ENCODE peak calls at places on chromosome 21, in six cellular contexts. T is body of pancreas, R is transverse colon, Q is ovary, J is tibial nerve, P is lower leg skin. X is an unnamed sample.

GRCh38 chr21:39726133-39726532 is 18.9 kb upstream of the IGSF5 start:
- DNase-seq in T (no peak), R (no peak), Q (no peak), J (no peak), P (no peak), X (no peak)

GRCh38 chr21:28601708-28602107 is 391.0 kb downstream of the LTN1 start:
- DNase-seq in T (no peak), R (no peak), Q (no peak), J (no peak), P (no peak), X (no peak)

GRCh38 chr21:27807596-27807995 is 840.7 kb upstream of the ADAMTS5 start:
- DNase-seq in T (no peak), R (no peak), Q (no peak), J (no peak), P (no peak), X (no peak)

GRCh38 chr21:46637952-46638746 is 2.7 kb downstream of the PRMT2 start:
- DNase-seq in T (no peak), R (no peak), Q (no peak), J (no peak), P (no peak), X (no peak)

GRCh38 chr21:34996304-34997081 is 52.6 kb downstream of the RUNX1 start:
- DNase-seq in T (no peak), R (no peak), Q (no peak), J (peak), P (peak), X (no peak)

GRCh38 chr21:15293251-15293650 is 228.5 kb upstream of the NRIP1 start:
- DNase-seq in T (no peak), R (no peak), Q (no peak), J (no peak), P (no peak), X (no peak)

GRCh38 chr21:34818663-34819158 is 149.9 kb downstream of the CLIC6 start:
- DNase-seq in T (no peak), R (no peak), Q (no peak), J (no peak), P (no peak), X (no peak)

GRCh38 chr21:45947716-45948255 is 33.8 kb upstream of the COL6A1 start:
- DNase-seq in T (no peak), R (no peak), Q (no peak), J (no peak), P (no peak), X (no peak)

GRCh38 chr21:28091500-28091899 is 901.2 kb downstream of the LTN1 start:
- DNase-seq in T (no peak), R (no peak), Q (no peak), J (no peak), P (no peak), X (no peak)

GRCh38 chr21:35178812-35179211 is 129.7 kb upstream of the RUNX1 start:
- DNase-seq in T (no peak), R (no peak), Q (no peak), J (no peak), P (no peak), X (no peak)

GRCh38 chr21:46454634-46455390 is 3.9 kb upstream of the DIP2A start:
- DNase-seq in T (no peak), R (no peak), Q (no peak), J (no peak), P (no peak), X (no peak)

GRCh38 chr21:31630062-31630711 is 29.3 kb upstream of the SOD1 start:
- DNase-seq in T (peak), R (no peak), Q (no peak), J (peak), P (peak), X (peak)

GRCh38 chr21:28426545-28426944 is 566.1 kb downstream of the LTN1 start:
- DNase-seq in T (no peak), R (no peak), Q (no peak), J (no peak), P (no peak), X (no peak)

GRCh38 chr21:34582506-34583150 is 32.3 kb downstream of the RCAN1 start:
- DNase-seq in T (no peak), R (no peak), Q (no peak), J (no peak), P (no peak), X (no peak)

GRCh38 chr21:15277498-15277897 is 212.7 kb upstream of the NRIP1 start:
- DNase-seq in T (no peak), R (no peak), Q (no peak), J (no peak), P (no peak), X (no peak)

GRCh38 chr21:26110703-26111102 is 59.9 kb downstream of the APP start:
- DNase-seq in T (no peak), R (no peak), Q (no peak), J (no peak), P (no peak), X (no peak)

GRCh38 chr21:25938673-25939395 is 204.1 kb downstream of the GABPA start:
- DNase-seq in T (peak), R (no peak), Q (no peak), J (no peak), P (no peak), X (no peak)

GRCh38 chr21:38989745-38990423 is 184.2 kb downstream of the ETS2 start:
- DNase-seq in T (peak), R (no peak), Q (peak), J (no peak), P (no peak), X (peak)

GRCh38 chr21:14438204-14438603 is 55.3 kb upstream of the HSPA13 start:
- DNase-seq in T (no peak), R (no peak), Q (no peak), J (no peak), P (no peak), X (no peak)

GRCh38 chr21:24023402-24023801 is 1583.9 kb downstream of the MRPL39 start:
- DNase-seq in T (no peak), R (no peak), Q (no peak), J (no peak), P (no peak), X (no peak)

GRCh38 chr21:40901690-40902089 is 54.7 kb upstream of the DSCAM start:
- DNase-seq in T (peak), R (no peak), Q (no peak), J (no peak), P (no peak), X (no peak)

DNA sequence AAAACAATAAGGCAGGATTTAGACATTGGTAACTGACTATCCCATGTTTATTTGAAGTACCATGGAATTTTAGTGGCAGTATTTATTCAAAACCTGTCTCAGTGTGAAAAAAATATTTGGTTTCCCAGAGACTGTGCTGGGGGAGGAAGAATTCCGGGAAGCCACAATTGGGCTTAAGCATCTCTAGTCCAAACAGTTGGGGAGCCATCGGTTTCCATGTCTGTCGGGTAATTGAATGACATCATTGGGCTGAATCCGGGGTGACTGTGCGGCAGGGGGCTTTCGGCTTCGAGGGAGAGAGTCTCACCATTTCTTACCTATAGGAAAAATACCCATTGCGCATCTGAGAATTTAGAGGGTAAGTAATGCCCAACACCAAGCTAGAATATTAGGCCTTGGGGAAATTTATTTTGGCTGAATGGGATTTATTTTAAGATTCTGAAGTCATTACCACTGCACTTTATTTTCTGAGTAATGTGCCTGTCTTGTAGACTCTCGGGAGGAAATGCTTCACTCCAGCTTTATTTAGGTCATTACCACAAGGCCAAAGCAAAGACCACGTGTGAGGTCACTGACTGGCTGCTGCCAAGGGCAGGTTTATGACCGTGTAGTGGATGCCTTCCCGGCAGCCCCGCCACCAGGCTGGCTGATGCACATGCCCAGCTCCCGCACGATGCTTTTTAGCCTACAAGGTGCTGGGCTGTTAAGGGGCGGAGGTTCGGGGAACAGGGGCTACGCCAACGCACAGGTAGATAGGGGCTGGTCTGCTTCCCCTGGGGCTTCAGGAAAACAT is 23.1 kb upstream of the UMODL1 start:
- DNase-seq in T (peak), R (no peak), Q (peak), J (peak), P (no peak), X (peak)
- H3K4me3 ChIP-seq in T (no peak), R (no peak), Q (no peak), J (no peak), P (no peak), X (no peak)

GRCh38 chr21:18759751-18760161 is 356.2 kb upstream of the TMPRSS15 start:
- DNase-seq in T (no peak), R (no peak), Q (no peak), J (no peak), P (no peak), X (no peak)
- TF ChIP-seq POLR2A in T (no peak), R (no peak), Q (no peak), J (no peak), P (no peak), X (no peak)

GRCh38 chr21:37563641-37564340 is 197.2 kb downstream of the DYRK1A start:
- DNase-seq in T (peak), R (peak), Q (peak), J (peak), P (peak), X (peak)

GRCh38 chr21:37561506-37561905 is 194.9 kb downstream of the DYRK1A start:
- DNase-seq in T (no peak), R (no peak), Q (no peak), J (no peak), P (no peak), X (peak)

GRCh38 chr21:37562920-37563640 is 196.5 kb downstream of the DYRK1A start:
- DNase-seq in T (peak), R (peak), Q (peak), J (peak), P (no peak), X (peak)

GRCh38 chr21:37560385-37560784 is 193.8 kb downstream of the DYRK1A start:
- DNase-seq in T (no peak), R (no peak), Q (no peak), J (no peak), P (no peak), X (peak)

DNA sequence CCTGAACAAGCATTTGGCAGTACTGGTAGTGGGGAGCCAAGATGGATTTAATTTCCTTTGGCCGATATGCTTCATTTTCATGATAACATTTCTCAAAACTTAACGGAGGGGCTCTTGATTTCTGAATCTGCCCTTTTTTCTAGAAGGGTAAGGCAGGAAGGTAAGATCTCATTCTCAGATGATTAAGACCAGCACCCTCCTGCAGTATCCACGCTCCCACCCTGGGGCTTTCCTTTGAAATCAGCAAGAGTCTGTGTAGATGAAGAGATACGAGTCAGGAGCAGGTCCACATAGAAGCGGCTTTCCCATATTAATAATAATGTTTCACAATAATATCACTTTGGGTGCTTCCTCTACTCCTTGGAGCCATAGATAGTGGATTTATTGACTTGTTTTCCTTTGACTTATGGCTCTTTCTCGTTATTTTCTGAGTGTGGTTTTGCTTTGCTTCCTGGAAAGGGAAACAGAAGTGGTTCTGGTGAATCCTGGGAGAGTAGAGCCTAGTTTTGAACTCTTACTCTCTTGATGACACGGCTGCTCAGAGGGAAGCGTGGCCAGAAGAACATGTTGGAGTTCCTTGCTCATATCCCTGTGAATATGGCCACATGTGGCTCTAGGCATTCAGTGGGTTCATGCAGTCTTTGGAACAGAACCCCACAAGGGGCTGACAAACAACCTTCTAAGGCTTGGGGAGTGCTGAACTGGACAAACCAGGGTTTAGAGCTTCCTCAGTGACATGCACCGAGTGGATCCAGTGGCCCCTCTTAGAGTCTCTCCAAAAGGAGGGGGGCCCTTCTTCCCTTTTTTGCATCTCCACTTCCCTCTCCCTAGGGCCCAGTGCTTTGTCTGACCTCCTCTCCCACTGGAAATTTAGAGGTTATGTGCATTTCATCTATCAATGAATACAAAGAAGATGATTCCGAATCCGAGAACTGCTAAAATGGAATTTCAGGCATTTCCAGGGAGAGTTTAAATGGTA is 195.7 kb downstream of the DYRK1A start:
- DNase-seq in T (no peak), R (no peak), Q (no peak), J (no peak), P (no peak), X (no peak)
- H3K4me3 ChIP-seq in T (no peak), R (no peak), Q (no peak), J (no peak), P (no peak), X (no peak)

GRCh38 chr21:29656504-29657227 is 283.1 kb downstream of the GRIK1 start:
- DNase-seq in T (no peak), R (no peak), Q (no peak), J (no peak), P (no peak), X (no peak)
- TF ChIP-seq POLR2A in T (no peak), R (no peak), Q (no peak), J (no peak), P (no peak), X (no peak)

GRCh38 chr21:42527489-42528158 is 14.0 kb downstream of the SLC37A1 start:
- DNase-seq in T (no peak), R (no peak), Q (no peak), J (no peak), P (no peak), X (peak)

GRCh38 chr21:42525676-42526378 is 12.2 kb downstream of the SLC37A1 start:
- DNase-seq in T (no peak), R (no peak), Q (no peak), J (no peak), P (no peak), X (peak)

GRCh38 chr21:42525228-42525604 is 11.6 kb downstream of the SLC37A1 start:
- DNase-seq in T (no peak), R (no peak), Q (peak), J (no peak), P (no peak), X (peak)

GRCh38 chr21:42526379-42526727 is 12.7 kb downstream of the SLC37A1 start:
- DNase-seq in T (peak), R (peak), Q (no peak), J (no peak), P (no peak), X (peak)

DNA sequence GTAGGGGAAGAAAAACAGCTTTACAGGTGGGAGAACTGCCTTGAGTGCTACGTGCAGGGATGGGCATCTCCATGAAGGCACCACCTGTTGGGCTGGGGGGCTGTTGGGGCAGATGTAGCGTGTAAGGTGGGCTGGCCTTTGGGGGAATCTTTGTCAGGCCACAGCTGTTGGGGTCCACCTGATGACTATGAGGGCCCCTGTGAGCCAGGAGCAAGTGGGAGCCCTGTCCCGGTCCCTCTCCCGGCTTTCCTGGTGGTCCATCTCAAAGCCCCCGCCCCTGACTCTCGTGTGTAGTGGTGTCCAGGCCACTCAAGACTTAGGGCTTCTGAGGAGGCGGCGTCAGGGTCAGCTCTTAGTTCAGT is 13.5 kb downstream of the SLC37A1 start:
- DNase-seq in T (no peak), R (no peak), Q (no peak), J (no peak), P (no peak), X (no peak)
- H3K4me3 ChIP-seq in T (no peak), R (no peak), Q (no peak), J (no peak), P (no peak), X (no peak)

GRCh38 chr21:42461881-42462877 is 33.8 kb downstream of the RSPH1 start:
- DNase-seq in T (peak), R (peak), Q (no peak), J (no peak), P (no peak), X (no peak)
- TF ChIP-seq POLR2A in T (no peak), R (peak), Q (no peak), J (no peak), P (no peak), X (no peak)

GRCh38 chr21:44845418-44846200 is 27.7 kb upstream of the SUMO3 start:
- DNase-seq in T (peak), R (peak), Q (peak), J (peak), P (no peak), X (no peak)
- H3K4me3 ChIP-seq in T (no peak), R (no peak), Q (peak), J (peak), P (no peak), X (no peak)

GRCh38 chr21:43728467-43729390 is 9.8 kb downstream of the PDXK start:
- DNase-seq in T (peak), R (peak), Q (peak), J (peak), P (peak), X (peak)
- TF ChIP-seq POLR2A in T (no peak), R (peak), Q (peak), J (peak), P (no peak), X (peak)